ENCODE peak calls at places on chromosomes 2 and 18, in eight cellular contexts. N is right atrium auricular region, H is left ventricle myocardium inferior, V is OCI-LY7, W is BE2C, O is IMR-90, Q is prostate gland, U is K562. J is an unnamed sample. For H3K4me1, the result is how much of the 10 kb centered on the place peaks cover.

GRCh38 chr18:44715841-44716240 is 35.2 kb downstream of the SETBP1 start:
- DNase-seq in N (no peak), H (no peak), V (no peak), W (no peak), O (no peak), Q (no peak), U (no peak), J (no peak)

GRCh38 chr2:225173909-225174308 is 131.6 kb upstream of the DOCK10 start:
- DNase-seq in N (no peak), H (no peak), V (no peak), W (peak), O (no peak), Q (no peak), U (no peak), J (no peak)

GRCh38 chr2:86484385-86484784 is 43.2 kb downstream of the KDM3A start:
- DNase-seq in N (no peak), H (no peak), V (no peak), W (no peak), O (no peak), Q (no peak), U (no peak), J (no peak)

GRCh38 chr2:134623046-134623445 is 95.8 kb downstream of the TMEM163 start:
- DNase-seq in N (no peak), H (no peak), V (no peak), W (no peak), O (no peak), Q (no peak), U (no peak), J (no peak)

GRCh38 chr18:28854964-28855363 is 678.0 kb upstream of the CDH2 start:
- DNase-seq in N (no peak), H (no peak), V (no peak), W (no peak), O (peak), Q (no peak), U (no peak), J (no peak)

GRCh38 chr18:44651918-44652317 is 28.8 kb upstream of the SETBP1 start:
- DNase-seq in N (no peak), H (no peak), V (no peak), W (no peak), O (no peak), Q (no peak), U (no peak), J (no peak)

GRCh38 chr2:31219131-31219969 is 2.0 kb upstream of the CAPN14 start:
- DNase-seq in N (peak), H (no peak), V (peak), W (no peak), O (no peak), Q (no peak), U (no peak), J (no peak)

GRCh38 chr2:191126386-191126785 is 24.4 kb downstream of the STAT4 start:
- DNase-seq in N (no peak), H (no peak), V (no peak), W (no peak), O (no peak), Q (no peak), U (no peak), J (no peak)

GRCh38 chr2:98372579-98372978 is 26.3 kb downstream of the CNGA3 start:
- DNase-seq in N (no peak), H (no peak), V (no peak), W (no peak), O (no peak), Q (no peak), U (no peak), J (no peak)

GRCh38 chr2:67694464-67694863 is 297.3 kb downstream of the ETAA1 start:
- DNase-seq in N (no peak), H (no peak), V (peak), W (no peak), O (no peak), Q (no peak), U (no peak), J (peak)

GRCh38 chr18:54109131-54109683 is 115.3 kb downstream of the MBD2 start:
- DNase-seq in N (no peak), H (no peak), V (no peak), W (no peak), O (no peak), Q (no peak), U (no peak), J (no peak)

GRCh38 chr2:20365249-20365817 is 14.7 kb upstream of the PUM2 start:
- DNase-seq in N (no peak), H (no peak), V (no peak), W (no peak), O (peak), Q (no peak), U (no peak), J (no peak)

GRCh38 chr2:240230424-240230945 is 90.0 kb upstream of the OTOS start:
- DNase-seq in N (no peak), H (peak), V (peak), W (no peak), O (no peak), Q (no peak), U (no peak), J (no peak)

GRCh38 chr18:26470011-26470637 is 78.2 kb downstream of the KCTD1 start:
- DNase-seq in N (no peak), H (no peak), V (peak), W (no peak), O (peak), Q (no peak), U (no peak), J (no peak)

GRCh38 chr2:195477996-195478382 is 179.0 kb upstream of the SLC39A10 start:
- DNase-seq in N (no peak), H (no peak), V (no peak), W (no peak), O (peak), Q (no peak), U (no peak), J (no peak)

GRCh38 chr2:36423172-36423571 is 67.6 kb downstream of the CRIM1 start:
- DNase-seq in N (no peak), H (no peak), V (no peak), W (no peak), O (no peak), Q (no peak), U (no peak), J (no peak)

GRCh38 chr2:182148344-182148743 is 162.7 kb downstream of the PPP1R1C start:
- DNase-seq in N (no peak), H (no peak), V (no peak), W (no peak), O (no peak), Q (no peak), U (no peak), J (peak)

GRCh38 chr2:238851751-238852150 is 3.9 kb downstream of the TWIST2 start:
- DNase-seq in N (no peak), H (no peak), V (no peak), W (no peak), O (no peak), Q (no peak), U (no peak), J (no peak)
- H3K4me1 ChIP-seq in N (under half), H (under half), V (under half), W (under half), O (under half), Q (under half), U (under half), J (under half)

DNA sequence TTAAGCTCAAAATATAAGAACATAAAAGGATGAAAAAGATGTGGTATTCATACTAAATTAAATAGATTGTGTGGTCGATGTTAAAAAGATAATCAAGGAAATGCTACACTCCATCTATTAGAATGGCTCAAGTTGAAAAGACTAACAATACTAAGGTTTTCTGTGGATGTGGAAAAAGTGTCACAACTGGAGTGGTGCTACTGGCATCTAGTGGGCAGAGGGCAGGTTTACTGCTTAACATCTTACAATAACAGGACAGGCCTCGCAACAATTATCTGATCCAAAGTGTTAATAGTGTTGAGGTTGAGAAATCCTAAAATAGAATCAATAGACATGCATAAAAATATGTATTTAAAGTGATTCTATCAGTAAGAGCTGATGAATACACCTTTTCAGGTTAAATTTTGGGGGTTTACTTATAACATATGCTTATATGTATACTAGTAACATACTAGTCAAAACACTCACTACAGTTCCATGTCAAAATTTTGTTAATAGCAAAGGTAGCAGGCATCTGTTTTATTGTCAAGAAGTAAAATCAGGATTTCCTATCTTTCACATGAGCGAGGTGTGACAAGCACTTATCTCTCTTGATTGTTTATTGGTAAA is 91.5 kb upstream of the TMEFF2 start:
- DNase-seq in N (no peak), H (no peak), V (no peak), W (peak), O (peak), Q (no peak), U (no peak), J (no peak)
- H3K4me3 ChIP-seq in N (no peak), H (no peak), V (no peak), W (no peak), O (no peak), Q (no peak), U (no peak), J (no peak)

GRCh38 chr2:179991344-179991743 is 15.8 kb downstream of the CWC22 start:
- DNase-seq in N (no peak), H (no peak), V (peak), W (no peak), O (no peak), Q (no peak), U (no peak), J (no peak)
- TF ChIP-seq CTCF in N (no peak), H (no peak), V (peak), W (no peak), O (peak), Q (no peak), U (peak), J (no peak)

GRCh38 chr2:127056631-127057370 is 50.2 kb downstream of the BIN1 start:
- DNase-seq in N (no peak), H (peak), V (no peak), W (no peak), O (no peak), Q (no peak), U (no peak), J (no peak)

GRCh38 chr2:127054604-127054930 is 52.4 kb downstream of the BIN1 start:
- DNase-seq in N (no peak), H (no peak), V (no peak), W (peak), O (no peak), Q (no peak), U (no peak), J (no peak)

GRCh38 chr2:127055786-127056076 is 51.2 kb downstream of the BIN1 start:
- DNase-seq in N (no peak), H (peak), V (no peak), W (no peak), O (no peak), Q (no peak), U (no peak), J (no peak)

GRCh38 chr2:127054996-127055785 is 51.8 kb downstream of the BIN1 start:
- DNase-seq in N (no peak), H (peak), V (no peak), W (no peak), O (no peak), Q (no peak), U (no peak), J (no peak)

DNA sequence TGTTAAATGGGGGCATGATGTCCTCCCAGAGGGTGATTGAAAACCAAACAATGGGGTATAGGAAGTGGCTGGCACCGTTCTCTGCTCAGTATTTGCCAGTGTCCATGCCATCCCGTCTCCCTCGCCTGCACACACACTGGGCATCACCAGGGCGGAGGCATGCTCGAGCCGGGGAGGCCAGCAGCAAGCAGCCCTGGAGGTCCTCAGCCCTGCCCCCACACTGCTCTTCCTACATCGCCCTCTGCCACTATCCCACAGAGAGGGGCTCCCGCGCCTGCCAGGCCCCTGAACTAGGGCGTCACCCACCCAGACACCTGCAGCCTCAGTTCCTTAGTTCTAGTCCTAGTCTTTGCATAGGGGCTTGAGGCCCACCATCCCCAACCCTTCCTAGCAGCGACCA is 50.9 kb downstream of the BIN1 start:
- DNase-seq in N (no peak), H (peak), V (no peak), W (no peak), O (no peak), Q (no peak), U (no peak), J (peak)
- H3K4me1 ChIP-seq in N (under half), H (under half), V (under half), W (under half), O (under half), Q (under half), U (under half), J (under half)

DNA sequence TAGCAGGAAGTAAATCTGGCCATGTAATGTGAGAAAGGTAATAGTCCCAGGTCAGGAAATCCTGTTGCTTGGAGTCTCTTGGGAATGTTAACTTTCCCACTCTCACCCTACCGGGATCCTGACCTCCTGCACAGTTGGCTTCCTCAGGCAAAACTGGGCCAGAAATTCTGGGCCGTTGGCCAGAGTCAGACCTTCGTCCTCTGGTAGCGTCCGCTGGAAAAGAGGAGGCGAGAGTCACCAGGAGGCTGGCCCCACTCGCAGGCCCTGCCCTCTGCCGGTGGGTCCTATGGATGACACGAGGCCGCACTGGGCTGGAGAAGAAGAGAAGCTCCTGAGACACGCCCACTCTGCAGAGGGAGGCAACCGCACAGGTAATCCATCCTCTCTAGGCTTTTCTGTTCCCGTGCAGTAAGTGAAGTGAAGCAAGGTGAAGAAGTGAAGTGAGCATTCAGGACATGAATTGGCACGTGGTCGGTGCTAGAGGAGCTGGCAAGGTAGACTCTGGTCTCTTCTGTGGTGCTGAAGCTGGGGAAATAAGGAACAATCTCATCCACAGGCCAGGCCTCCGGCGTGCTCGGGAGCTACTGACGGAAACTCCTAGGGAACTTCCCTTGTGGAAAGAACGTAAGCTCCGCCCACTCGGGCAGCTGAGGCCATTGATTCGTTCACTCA is 182.7 kb upstream of the GLI2 start:
- DNase-seq in N (peak), H (peak), V (peak), W (peak), O (peak), Q (peak), U (peak), J (peak)
- H3K4me3 ChIP-seq in N (no peak), H (no peak), V (no peak), W (no peak), O (no peak), Q (no peak), U (no peak), J (no peak)

GRCh38 chr2:23505218-23505983 is 120.4 kb downstream of the KLHL29 start:
- DNase-seq in N (no peak), H (no peak), V (no peak), W (no peak), O (no peak), Q (no peak), U (no peak), J (no peak)
- TF ChIP-seq CTCF in N (no peak), H (no peak), V (no peak), W (peak), O (no peak), Q (no peak), U (peak), J (no peak)

DNA sequence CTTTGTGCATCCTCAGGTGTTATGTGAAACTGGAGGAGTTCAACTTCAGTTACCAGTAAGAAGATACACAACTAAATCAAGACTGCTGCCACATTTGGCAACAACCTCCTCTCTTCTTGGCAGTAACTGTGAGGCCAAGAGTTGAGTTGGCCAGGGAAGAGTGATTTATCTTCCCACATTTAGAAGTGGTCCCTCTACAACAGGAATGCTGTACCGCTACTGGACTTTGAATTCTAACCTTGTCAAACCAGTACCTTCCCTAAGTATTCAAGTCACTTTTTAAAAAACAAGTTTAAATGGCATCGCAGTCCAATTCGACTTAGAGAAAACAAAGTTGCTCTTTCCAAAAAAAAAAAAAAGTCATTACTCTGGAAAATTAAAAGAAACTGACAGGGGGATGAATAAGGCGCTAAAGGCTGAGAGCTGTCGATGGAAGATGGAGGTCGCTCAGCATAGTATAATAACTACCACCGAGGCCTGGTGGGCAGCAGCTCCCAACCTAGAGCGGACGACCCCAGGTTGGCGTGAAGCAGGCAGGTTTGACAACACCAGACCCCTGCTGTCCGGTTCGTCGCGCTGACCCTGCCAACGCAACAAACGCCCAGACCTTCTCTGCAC is 1.0 kb downstream of the MAP4K3 start:
- DNase-seq in N (peak), H (no peak), V (peak), W (no peak), O (peak), Q (peak), U (no peak), J (peak)
- H3K4me1 ChIP-seq in N (under half), H (half or more), V (under half), W (under half), O (under half), Q (under half), U (under half), J (half or more)

GRCh38 chr2:74514368-74515270 is at the start of gene TLX2:
- DNase-seq in N (no peak), H (no peak), V (no peak), W (no peak), O (no peak), Q (no peak), U (no peak), J (no peak)
- H3K4me3 ChIP-seq in N (no peak), H (peak), V (no peak), W (peak), O (no peak), Q (no peak), U (no peak), J (no peak)